ENCODE peak calls at places on chromosome 21, in five cellular contexts. X is RPMI8226, N is HT-29, A is GM23248, W is astrocyte of the cerebellum. P is an unnamed sample.

GRCh38 chr21:34157456-34158025 is 84.2 kb downstream of the MRPS6 start:
- DNase-seq in W (no peak), X (no peak), N (no peak), A (no peak), P (no peak)

GRCh38 chr21:32807717-32808380 is 36.3 kb upstream of the PAXBP1 start:
- DNase-seq in W (peak), X (no peak), N (no peak), A (peak), P (no peak)

GRCh38 chr21:25942145-25942544 is 207.4 kb downstream of the GABPA start:
- DNase-seq in X (no peak), N (no peak), A (no peak), W (no peak), P (no peak)

GRCh38 chr21:43643193-43643592 is 16.1 kb downstream of the HSF2BP start:
- DNase-seq in X (no peak), W (no peak), A (no peak), N (no peak), P (no peak)

GRCh38 chr21:38289697-38290096 is 32.9 kb downstream of the KCNJ15 start:
- DNase-seq in W (peak), X (no peak), A (peak), N (no peak), P (peak)

GRCh38 chr21:38905328-38905727 is 99.6 kb downstream of the ETS2 start:
- DNase-seq in A (no peak), X (no peak), N (no peak), W (no peak), P (no peak)

GRCh38 chr21:38888956-38889605 is 83.4 kb downstream of the ETS2 start:
- DNase-seq in X (no peak), W (no peak), N (no peak), A (peak), P (no peak)

GRCh38 chr21:27371688-27372331 is 404.9 kb upstream of the ADAMTS5 start:
- DNase-seq in A (no peak), W (no peak), X (no peak), N (no peak), P (peak)

GRCh38 chr21:39030127-39030884 is 152.9 kb downstream of the PSMG1 start:
- DNase-seq in W (no peak), A (no peak), N (no peak), X (no peak), P (no peak)

GRCh38 chr21:20030390-20030789 is 967.8 kb upstream of the NCAM2 start:
- DNase-seq in X (no peak), W (no peak), N (no peak), A (no peak), P (no peak)

GRCh38 chr21:42298237-42298636 is 17.0 kb downstream of the TFF3 start:
- DNase-seq in N (no peak), W (no peak), A (no peak), X (no peak), P (no peak)

GRCh38 chr21:46110499-46111192 is 12.7 kb downstream of the COL6A2 start:
- DNase-seq in W (no peak), X (no peak), N (no peak), A (peak), P (no peak)

GRCh38 chr21:29114765-29115164 is 15.7 kb upstream of the MAP3K7CL start:
- DNase-seq in W (peak), X (no peak), N (no peak), A (peak), P (peak)

GRCh38 chr21:43266534-43266933 is 97.7 kb downstream of the CRYAA start:
- DNase-seq in W (no peak), X (no peak), A (peak), N (no peak), P (no peak)

GRCh38 chr21:29025328-29025713 is 853 bp downstream of the USP16 start:
- DNase-seq in X (no peak), N (no peak), A (peak), W (no peak), P (no peak)

GRCh38 chr21:45059121-45059520 is 15.3 kb upstream of the ADARB1 start:
- DNase-seq in A (no peak), N (no peak), W (no peak), X (no peak), P (no peak)

GRCh38 chr21:15752763-15753407 is 23.1 kb downstream of the USP25 start:
- DNase-seq in X (no peak), N (no peak), W (no peak), A (no peak), P (no peak)

GRCh38 chr21:34886554-34887385 is 162.3 kb downstream of the RUNX1 start:
- DNase-seq in A (peak), X (no peak), N (peak), W (no peak), P (no peak)

GRCh38 chr21:42596657-42597056 is 56.8 kb upstream of the PDE9A start:
- DNase-seq in X (no peak), N (no peak), A (no peak), W (no peak), P (no peak)

GRCh38 chr21:43767980-43768867 is 7.9 kb downstream of the CSTB start:
- DNase-seq in A (peak), X (no peak), N (peak), W (no peak), P (peak)

GRCh38 chr21:32525282-32525681 is 60.0 kb downstream of the TCP10L start:
- DNase-seq in A (no peak), W (no peak), N (no peak), X (no peak), P (no peak)

GRCh38 chr21:27807596-27807995 is 840.7 kb upstream of the ADAMTS5 start:
- DNase-seq in W (no peak), A (no peak), X (no peak), N (no peak), P (no peak)

GRCh38 chr21:44850208-44850800 is 23.2 kb downstream of the PTTG1IP start:
- DNase-seq in X (no peak), A (no peak), N (no peak), W (no peak), P (no peak)

GRCh38 chr21:14270631-14271030 is 54.7 kb downstream of the RBM11 start:
- DNase-seq in X (no peak), A (no peak), W (no peak), N (no peak), P (no peak)

GRCh38 chr21:32021319-32022027 is 148.7 kb downstream of the HUNK start:
- DNase-seq in W (no peak), A (peak), X (no peak), N (no peak), P (no peak)

GRCh38 chr21:45324430-45325205 is 36.9 kb upstream of the POFUT2 start:
- DNase-seq in W (no peak), N (peak), A (no peak), X (no peak), P (no peak)

GRCh38 chr21:22993822-22994574 is 1995.8 kb downstream of the NCAM2 start:
- DNase-seq in X (no peak), A (no peak), N (no peak), W (no peak), P (no peak)

GRCh38 chr21:34592120-34592561 is 22.8 kb downstream of the RCAN1 start:
- DNase-seq in X (no peak), W (no peak), N (no peak), A (peak), P (no peak)

GRCh38 chr21:45012661-45013270 is 61.6 kb upstream of the ADARB1 start:
- DNase-seq in N (peak), A (no peak), W (no peak), X (no peak), P (no peak)

GRCh38 chr21:40507978-40508377 is 339.0 kb downstream of the DSCAM start:
- DNase-seq in N (no peak), A (no peak), X (no peak), W (peak), P (no peak)

GRCh38 chr21:39523398-39523797 is 71.6 kb downstream of the SH3BGR start:
- DNase-seq in X (no peak), W (no peak), N (no peak), A (no peak), P (no peak)

GRCh38 chr21:28216976-28217523 is 775.6 kb downstream of the LTN1 start:
- DNase-seq in X (no peak), A (no peak), N (no peak), W (no peak), P (no peak)

GRCh38 chr21:26686278-26686677 is 113.2 kb upstream of the CYYR1 start:
- DNase-seq in X (peak), A (peak), W (peak), N (peak), P (no peak)